ENCODE peak calls at places on chromosomes 1 and 21, in four cellular contexts. M, R, J and X are unnamed samples.

GRCh38 chr1:96510911-96511310 is 210.7 kb upstream of the PTBP2 start:
- DNase-seq in M (no peak), J (no peak), R (no peak), X (no peak)

GRCh38 chr1:204316164-204316563 is 43.6 kb downstream of the PLEKHA6 start:
- DNase-seq in J (peak; percentile 65), R (no peak), M (no peak), X (no peak)

GRCh38 chr1:205355054-205355453 is 1.7 kb downstream of the KLHDC8A start:
- DNase-seq in R (no peak), J (peak; percentile 75), M (no peak), X (no peak)

GRCh38 chr1:93613895-93614294 is 67.7 kb downstream of the BCAR3 start:
- DNase-seq in M (peak; percentile 59), J (no peak), R (no peak), X (no peak)

GRCh38 chr1:235516862-235517446 is 12.7 kb upstream of the B3GALNT2 start:
- DNase-seq in J (no peak), M (no peak), R (no peak), X (no peak)

GRCh38 chr1:10979483-10979920 is 33.0 kb upstream of the TARDBP start:
- DNase-seq in R (peak; percentile 68), M (peak; percentile 18), J (no peak), X (no peak)

GRCh38 chr1:5120559-5120958 is 466.1 kb downstream of the AJAP1 start:
- DNase-seq in R (no peak), J (no peak), M (no peak), X (no peak)

GRCh38 chr1:18922319-18922726 is 20.0 kb upstream of the ALDH4A1 start:
- DNase-seq in J (peak; percentile 77), M (peak; percentile 88), R (peak; percentile 70), X (peak; percentile 48)

GRCh38 chr21:45461369-45461750 is 56.4 kb downstream of the COL18A1 start:
- DNase-seq in M (no peak), J (no peak), R (no peak), X (no peak)

GRCh38 chr1:160821627-160822026 is 25.7 kb downstream of the LY9 start:
- DNase-seq in M (no peak), J (no peak), R (no peak), X (no peak)

GRCh38 chr1:208791458-208791857 is 547.3 kb upstream of the PLXNA2 start:
- DNase-seq in R (no peak), M (peak; percentile 36), J (no peak), X (no peak)

GRCh38 chr21:46118305-46118870 is 20.5 kb downstream of the COL6A2 start:
- DNase-seq in M (no peak), R (peak; percentile 10), J (no peak), X (peak; percentile 1)

GRCh38 chr1:88021529-88021928 is 662.5 kb upstream of the PKN2 start:
- DNase-seq in M (no peak), J (no peak), R (no peak), X (no peak)

GRCh38 chr1:156499703-156500577 is 635 bp downstream of the MEF2D start:
- DNase-seq in J (peak; percentile 32), R (no peak), M (no peak), X (peak; percentile 69)

GRCh38 chr21:15841856-15842564 is 112.2 kb downstream of the USP25 start:
- DNase-seq in R (no peak), M (peak; percentile 87), J (peak; percentile 50), X (no peak)

GRCh38 chr1:81554108-81554507 is 246.6 kb upstream of the ADGRL2 start:
- DNase-seq in J (no peak), M (no peak), R (no peak), X (no peak)

GRCh38 chr1:170967042-170967910 is 31.9 kb downstream of the MROH9 start:
- DNase-seq in R (no peak), J (peak; percentile 73), M (peak; percentile 27), X (peak; percentile 5)

GRCh38 chr1:20342294-20343148 is 51.8 kb downstream of the VWA5B1 start:
- DNase-seq in R (no peak), J (no peak), M (no peak), X (no peak)

GRCh38 chr1:239922778-239923522 is 168.7 kb upstream of the FMN2 start:
- DNase-seq in M (peak; percentile 18), J (peak; percentile 13), R (no peak), X (no peak)

GRCh38 chr1:14095001-14095400 is 395.0 kb downstream of the PRDM2 start:
- DNase-seq in J (peak; percentile 43), M (no peak), R (no peak), X (no peak)

GRCh38 chr21:45078877-45079281 is 4.5 kb downstream of the ADARB1 start:
- DNase-seq in R (no peak), M (peak; percentile 71), J (peak; percentile 82), X (no peak)

GRCh38 chr1:204331847-204332487 is 27.8 kb downstream of the PLEKHA6 start:
- DNase-seq in M (no peak), J (no peak), R (no peak), X (no peak)

GRCh38 chr1:17573518-17574041 is 34.1 kb downstream of the ARHGEF10L start:
- DNase-seq in R (no peak), J (no peak), M (no peak), X (peak; percentile 66)

GRCh38 chr1:180534199-180534598 is 24.6 kb upstream of the OVAAL start:
- DNase-seq in J (no peak), R (no peak), M (no peak), X (no peak)

GRCh38 chr1:94621392-94621791 is 79.8 kb upstream of the F3 start:
- DNase-seq in M (peak; percentile 70), R (no peak), J (peak; percentile 87), X (no peak)

GRCh38 chr1:32907435-32907834 is 6.2 kb upstream of the TMEM54 start:
- DNase-seq in J (no peak), R (no peak), M (peak; percentile 29), X (no peak)

GRCh38 chr1:70805641-70806040 is 242.0 kb downstream of the PTGER3 start:
- DNase-seq in M (no peak), J (no peak), R (no peak), X (no peak)

GRCh38 chr1:182297312-182297711 is 94.3 kb downstream of the GLUL start:
- DNase-seq in M (no peak), R (no peak), J (no peak), X (no peak)

GRCh38 chr1:206606867-206607266 is 5.4 kb downstream of the EIF2D start:
- DNase-seq in M (peak; percentile 12), R (no peak), J (peak; percentile 67), X (no peak)
- TF ChIP-seq CTCF in M (peak; percentile 70), R (no peak), J (peak; percentile 74), X (peak; percentile 55)

GRCh38 chr21:39444406-39445145 is 1.0 kb downstream of the LCA5L start:
- DNase-seq in R (no peak), M (peak; percentile 77), J (peak; percentile 13), X (peak; percentile 27)

GRCh38 chr21:39441502-39442475 is 3.8 kb downstream of the LCA5L start:
- DNase-seq in R (no peak), J (peak; percentile 61), M (peak; percentile 32), X (peak; percentile 27)

GRCh38 chr21:39451332-39452206 is at the start of gene SH3BGR:
- DNase-seq in M (peak; percentile 17), J (peak; percentile 3), R (peak; percentile 31), X (peak; percentile 36)

GRCh38 chr21:39447264-39447663 is 1.7 kb upstream of the LCA5L start:
- DNase-seq in R (no peak), M (no peak), J (no peak), X (no peak)

DNA sequence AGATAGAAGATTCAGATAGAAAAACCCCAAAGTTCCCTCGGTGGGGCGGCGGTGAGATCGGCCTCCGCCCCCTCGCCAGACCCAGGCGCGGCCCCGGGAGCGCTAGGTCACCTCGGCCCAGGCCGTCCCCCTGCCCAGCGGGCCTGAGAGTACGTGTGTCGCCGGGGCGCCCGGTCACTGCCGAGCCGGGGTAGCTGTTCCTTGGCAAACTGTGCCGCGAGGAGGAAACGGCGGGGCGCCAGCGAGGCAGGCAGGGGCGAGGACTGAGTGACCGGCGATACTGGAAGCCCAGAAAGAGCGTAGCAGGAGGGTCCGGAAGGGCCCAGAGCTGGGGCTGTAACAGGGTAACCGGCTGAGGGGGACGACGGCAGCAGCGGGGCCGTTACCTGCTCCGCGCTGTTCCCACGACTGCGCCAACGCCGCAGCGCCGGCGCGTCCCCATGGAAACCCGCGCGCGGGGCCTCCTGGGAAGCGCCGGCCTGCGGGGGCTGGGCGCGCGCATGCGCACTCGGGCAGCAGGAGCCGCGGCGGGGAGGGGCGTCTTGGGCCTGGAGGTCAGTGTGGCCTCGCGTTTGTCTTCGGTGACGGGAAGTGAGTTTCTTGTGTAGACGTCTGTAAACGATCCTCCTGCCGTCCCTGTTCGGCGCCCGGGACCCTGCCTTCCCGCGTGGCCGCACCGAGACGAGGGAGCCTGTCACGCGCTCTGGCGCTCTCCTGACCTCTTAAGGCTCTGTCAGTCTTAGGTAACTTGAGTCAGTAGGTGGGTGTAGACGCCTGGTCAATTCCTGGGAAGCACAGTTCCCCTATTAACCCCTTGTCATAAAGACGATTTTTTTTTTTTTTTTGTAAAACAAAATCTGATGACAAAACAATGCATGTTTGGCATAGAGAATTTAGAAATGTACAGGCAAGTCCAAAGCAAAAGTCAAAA is at the start of gene LCA5L:
- DNase-seq in R (peak; percentile 66), M (peak; percentile 68), J (peak; percentile 87), X (peak; percentile 97)
- TF ChIP-seq CTCF in R (peak; percentile 42), M (no peak), J (no peak), X (no peak)

DNA sequence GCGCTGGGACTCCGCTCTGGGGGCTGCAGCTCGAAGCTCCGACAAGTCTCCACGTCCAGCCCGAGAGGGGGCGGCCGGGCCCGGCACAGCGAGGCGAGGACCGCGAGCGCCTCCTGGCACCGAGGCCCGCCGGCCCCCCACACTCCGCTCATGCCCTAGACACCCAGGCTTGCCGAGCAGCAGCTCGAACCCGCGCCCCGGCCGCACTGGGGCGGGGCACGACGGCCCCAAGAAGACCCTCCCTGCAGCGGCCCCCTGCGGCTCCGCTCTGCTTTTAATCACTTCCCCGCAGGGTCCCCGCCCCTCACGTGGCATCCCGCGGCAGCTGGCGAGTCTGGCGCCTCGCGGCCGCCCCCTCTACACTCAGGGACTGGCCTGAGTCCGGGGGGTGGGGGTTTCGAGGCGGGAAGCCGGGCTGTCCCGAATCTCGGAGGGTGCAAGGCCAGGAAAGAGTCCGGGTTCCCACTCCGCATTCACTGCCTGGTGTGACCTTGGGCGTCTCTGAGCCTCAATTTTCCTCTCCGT is at the start of gene SYT6:
- DNase-seq in R (no peak), J (no peak), M (no peak), X (peak; percentile 50)
- TF ChIP-seq CTCF in R (no peak), J (no peak), M (no peak), X (no peak)

DNA sequence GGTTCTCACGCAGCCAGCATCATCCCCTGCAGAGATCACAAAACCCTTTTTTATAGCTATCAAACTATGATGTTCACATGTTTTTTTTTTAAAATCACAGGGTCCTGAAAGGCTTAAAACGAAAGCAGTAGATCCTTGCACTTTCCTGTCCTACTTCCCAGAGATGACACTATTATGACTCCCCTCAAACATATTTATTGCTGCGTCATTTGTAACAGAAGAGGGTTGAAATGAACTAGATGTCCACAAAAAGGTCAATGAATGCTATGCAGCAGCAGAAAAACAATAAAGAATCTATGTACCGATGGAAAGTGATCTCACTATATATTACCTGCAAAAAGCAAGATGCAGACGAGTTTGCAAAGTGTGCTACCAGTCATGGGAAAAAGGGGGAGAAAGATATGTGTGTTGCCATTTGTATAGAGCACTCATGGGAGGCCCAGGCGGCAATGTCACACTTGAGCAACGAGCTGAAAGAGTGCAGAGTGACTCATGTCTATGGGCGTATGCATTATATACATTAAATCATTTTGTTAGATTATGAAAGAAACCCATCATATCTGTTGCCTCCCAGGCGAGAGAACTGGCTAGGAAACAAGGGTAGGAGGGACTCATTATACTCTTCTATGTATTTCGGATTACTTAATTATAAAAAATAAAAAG is 68.9 kb upstream of the PARP1 start:
- DNase-seq in R (no peak), M (no peak), J (peak; percentile 83), X (no peak)
- TF ChIP-seq CTCF in R (no peak), M (no peak), J (peak; percentile 13), X (no peak)